ENCODE peak calls at places on chromosomes 3 and 15, in four cellular contexts. K is HepG2, Z is K562, Q is GM12878. O is an unnamed sample.

GRCh38 chr3:153052096-153052460 is 109.9 kb upstream of the RAP2B start:
- ATAC-seq in Q (no peak), Z (peak; percentile 92), K (no peak), O (peak; percentile 83)

GRCh38 chr3:150933473-150934008 is 28.3 kb upstream of the MINDY4B start:
- ATAC-seq in Z (no peak), Q (no peak), K (no peak), O (no peak)

GRCh38 chr3:9316881-9317341 is 45.9 kb upstream of the THUMPD3 start:
- ATAC-seq in Z (no peak), Q (no peak), K (no peak), O (peak; percentile 58)

GRCh38 chr15:74995779-74996765 is 709 bp downstream of the SCAMP5 start:
- ATAC-seq in K (peak; percentile 88), Z (no peak), Q (no peak), O (peak; percentile 39)

GRCh38 chr3:58824285-58824684 is 157.7 kb upstream of the FAM3D start:
- ATAC-seq in K (peak; percentile 60), Q (peak; percentile 66), Z (peak; percentile 81), O (no peak)

GRCh38 chr3:129794319-129795201 is 99.0 kb downstream of the TMCC1 start:
- ATAC-seq in K (no peak), Z (peak; percentile 78), Q (peak; percentile 38), O (peak; percentile 55)

GRCh38 chr3:64940949-64941348 is 253.1 kb upstream of the ADAMTS9 start:
- ATAC-seq in K (no peak), Q (no peak), Z (no peak), O (no peak)

GRCh38 chr3:110909824-110910223 is 161.8 kb upstream of the NECTIN3 start:
- ATAC-seq in K (no peak), Z (no peak), Q (no peak), O (no peak)

GRCh38 chr3:194572944-194573491 is 60.2 kb downstream of the TMEM44 start:
- ATAC-seq in K (no peak), Z (no peak), Q (no peak), O (no peak)
- H3K4me3 ChIP-seq in K (no peak overlapping the region), Z (no peak overlapping the region), Q (no peak overlapping the region), O (no peak overlapping the region)

DNA sequence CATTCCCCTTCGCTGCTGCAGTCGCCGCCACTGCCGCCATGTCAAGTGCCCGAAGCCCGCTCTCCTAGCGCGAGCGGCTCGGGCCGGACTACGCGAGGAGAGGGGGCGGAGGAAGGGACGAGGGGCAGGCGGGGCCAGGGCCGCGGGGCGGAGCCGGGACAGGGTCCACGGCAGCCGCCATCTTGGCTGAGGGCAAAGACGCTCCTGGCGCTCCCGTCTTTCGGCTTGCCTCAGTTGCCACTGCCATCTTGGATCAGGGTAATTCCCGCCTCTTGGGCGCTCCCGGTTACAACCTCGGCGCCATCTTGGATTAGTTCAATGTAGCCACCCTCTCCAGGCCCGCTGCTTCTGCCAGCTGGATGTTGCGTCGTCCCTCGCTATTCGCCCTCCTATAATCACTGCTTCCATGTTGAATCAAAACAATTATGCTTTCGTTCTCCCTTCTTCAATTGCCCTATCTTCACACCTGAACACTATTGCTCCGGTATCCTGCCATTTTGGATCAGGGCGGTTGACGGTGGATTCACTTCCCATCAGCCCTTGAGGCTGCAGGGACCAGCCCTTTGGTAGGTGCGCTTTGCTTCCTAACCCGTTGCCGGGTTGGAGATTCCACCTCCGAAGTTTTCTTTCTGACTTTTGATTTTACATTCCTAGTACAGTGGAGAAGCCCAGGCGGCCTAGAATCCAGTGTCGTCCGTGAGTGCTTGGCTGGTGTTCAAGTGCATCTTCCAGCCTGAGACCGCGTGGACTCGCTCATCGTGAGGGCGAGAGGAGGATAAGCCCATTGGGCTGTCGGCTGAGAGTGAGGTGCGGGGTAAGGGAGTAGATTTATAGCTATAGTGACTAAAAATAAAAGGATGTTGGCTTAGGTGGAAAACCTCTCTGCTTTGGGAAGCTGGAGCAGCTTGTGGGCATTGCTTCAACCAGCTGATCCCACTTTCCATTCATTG is at the start of gene HACD2:
- ATAC-seq in Q (peak; percentile 95), K (peak; percentile 95), Z (peak; percentile 98), O (peak; percentile 97)
- TF ChIP-seq POLR2A in Q (peak; percentile 87), K (peak; percentile 90), Z (peak; percentile 69), O (peak; percentile 71)

GRCh38 chr15:41160639-41161315 is 44.7 kb upstream of the INO80 start:
- ATAC-seq in Q (no peak), Z (no peak), K (no peak), O (no peak)
- TF ChIP-seq EP300 in Q (no peak), Z (no peak), K (no peak), O (no peak)

GRCh38 chr3:148641712-148642111 is 56.0 kb upstream of the AGTR1 start:
- ATAC-seq in K (no peak), Z (no peak), Q (no peak), O (no peak)
- H3K4me3 ChIP-seq in K (no peak overlapping the region), Z (no peak overlapping the region), Q (no peak overlapping the region), O (no peak overlapping the region)

DNA sequence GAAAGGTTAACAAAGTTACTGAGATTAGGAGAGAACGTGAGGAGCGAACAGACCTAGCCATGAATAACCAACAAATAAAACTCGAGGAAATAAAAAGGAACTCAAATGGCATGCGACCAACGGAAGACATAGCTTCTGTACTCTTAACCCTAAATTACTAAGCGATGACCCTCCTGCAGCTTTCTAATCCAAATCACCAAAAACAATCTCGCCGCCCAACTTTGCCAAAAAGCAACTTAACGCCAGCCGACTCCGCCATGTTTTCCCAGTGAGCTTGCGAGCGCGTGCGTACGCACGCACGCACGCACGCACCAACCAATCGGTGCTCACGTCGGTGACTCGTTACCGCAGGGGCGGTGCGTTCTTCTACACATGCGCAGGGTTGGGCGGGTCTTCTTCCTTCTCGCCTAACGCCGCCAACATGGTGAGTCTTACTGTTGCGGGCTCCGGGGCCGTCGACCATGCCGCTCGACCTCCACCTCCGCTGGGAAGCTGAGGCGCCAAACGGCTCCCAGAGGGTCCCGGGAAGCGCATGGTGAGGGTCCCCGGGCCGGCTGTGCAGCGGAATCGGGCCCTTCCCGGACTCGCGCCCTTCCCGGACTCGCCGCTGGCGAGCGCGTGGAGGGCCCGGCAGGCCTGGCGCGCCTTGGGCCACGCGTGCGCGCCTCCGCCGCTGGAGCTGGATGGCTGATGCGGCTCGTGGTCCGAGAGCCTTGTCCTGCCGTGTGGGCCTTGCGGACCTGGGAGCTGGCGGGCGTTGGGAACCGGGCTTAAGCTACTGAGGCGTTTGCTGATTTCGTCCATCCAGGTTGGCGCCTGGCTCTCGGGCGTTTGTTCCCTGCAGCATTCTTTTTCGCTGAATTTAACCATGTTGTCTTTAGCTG is at the start of gene RPL14:
- ATAC-seq in K (peak; percentile 82), Z (peak; percentile 85), Q (peak; percentile 85), O (peak; percentile 90)
- TF ChIP-seq POLR2A in K (peak; percentile 98), Z (peak; percentile 99), Q (peak; percentile 99), O (peak; percentile 92)

GRCh38 chr3:195159117-195159818 is 111.7 kb downstream of the XXYLT1 start:
- ATAC-seq in Q (no peak), K (no peak), Z (no peak), O (no peak)

GRCh38 chr3:195162033-195162669 is 108.8 kb downstream of the XXYLT1 start:
- ATAC-seq in Q (peak; percentile 80), K (peak; percentile 65), Z (peak; percentile 71), O (peak; percentile 61)

GRCh38 chr3:195159819-195160175 is 111.2 kb downstream of the XXYLT1 start:
- ATAC-seq in Q (no peak), K (no peak), Z (no peak), O (no peak)

GRCh38 chr3:195160908-195161434 is 110.0 kb downstream of the XXYLT1 start:
- ATAC-seq in Q (no peak), K (no peak), Z (no peak), O (no peak)

GRCh38 chr3:195160257-195160898 is 110.6 kb downstream of the XXYLT1 start:
- ATAC-seq in Z (peak; percentile 12), Q (no peak), K (peak; percentile 65), O (peak; percentile 71)
- TF ChIP-seq EP300 in Z (no peak), Q (no peak), K (peak; percentile 76), O (no peak)

GRCh38 chr3:146164951-146165350 is 4.0 kb upstream of the PLOD2 start:
- ATAC-seq in Z (no peak), Q (no peak), K (no peak), O (no peak)

GRCh38 chr3:146164506-146164905 is 3.5 kb upstream of the PLOD2 start:
- ATAC-seq in Z (no peak), Q (no peak), K (no peak), O (no peak)

GRCh38 chr3:146165370-146165769 is 4.4 kb upstream of the PLOD2 start:
- ATAC-seq in Z (no peak), K (no peak), Q (no peak), O (no peak)

GRCh38 chr3:146166450-146167222 is 5.7 kb upstream of the PLOD2 start:
- ATAC-seq in Q (no peak), K (no peak), Z (no peak), O (peak; percentile 56)

DNA sequence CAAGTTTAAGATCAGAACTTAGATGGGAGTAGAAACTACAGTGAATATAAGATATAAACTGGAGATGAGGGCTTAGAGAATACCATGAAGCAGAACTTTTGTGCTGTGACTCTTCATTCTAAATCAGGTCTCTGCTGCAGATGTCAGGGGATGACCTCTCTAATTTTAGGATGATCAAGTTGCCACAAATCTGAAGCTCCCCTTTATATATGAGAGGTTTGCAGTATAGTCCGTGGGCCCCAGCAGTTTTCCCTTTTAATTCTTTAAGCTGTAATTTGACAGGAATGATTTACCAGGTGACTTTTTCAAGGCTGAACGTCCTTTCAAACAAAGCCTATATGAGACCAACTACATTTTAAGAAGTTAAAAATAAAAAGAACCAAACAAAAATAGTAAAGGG is 4.9 kb upstream of the PLOD2 start:
- ATAC-seq in K (no peak), Q (no peak), Z (no peak), O (no peak)
- H3K4me3 ChIP-seq in K (no peak overlapping the region), Q (no peak overlapping the region), Z (no peak overlapping the region), O (no peak overlapping the region)

GRCh38 chr15:90901799-90902655 is 1.1 kb upstream of the MAN2A2 start:
- ATAC-seq in Z (peak; percentile 75), Q (peak; percentile 87), K (peak; percentile 85), O (peak; percentile 95)
- TF ChIP-seq POLR2A in Z (peak; percentile 73), Q (peak; percentile 75), K (peak; percentile 39), O (peak; percentile 69)